ENCODE peak calls at places on chromosomes 7 and 10, in ten cellular contexts. Z is Peyer's patch; A is CD8-positive, alpha-beta memory T cell; F is heart left ventricle; V is CD8-positive, alpha-beta T cell; E is ovary; S is heart right ventricle; L is hepatocyte; J is tibial artery; T is body of pancreas. H is an unnamed sample.
A peak's percentile ranks its signal among the peaks of the same experiment; 100 is the strongest.

GRCh38 chr10:118723467-118723866 is 31.3 kb downstream of the CACUL1 start:
- DNase-seq in S (no peak), Z (no peak), T (no peak), F (no peak), V (no peak), A (no peak), E (no peak), L (no peak), J (no peak), H (no peak)

GRCh38 chr7:33686001-33686591 is 219.2 kb upstream of the BMPER start:
- DNase-seq in T (no peak), J (no peak), F (no peak), Z (no peak), L (peak; percentile 19), S (no peak), V (no peak), E (no peak), A (no peak), H (no peak)

GRCh38 chr10:119654540-119654939 is 3.4 kb downstream of the BAG3 start:
- DNase-seq in A (no peak), T (peak; percentile 52), E (no peak), F (no peak), V (no peak), Z (no peak), L (no peak), J (peak; percentile 38), S (peak; percentile 40), H (no peak)

GRCh38 chr7:150311711-150312110 is 11.4 kb upstream of the LRRC61 start:
- DNase-seq in Z (no peak), S (no peak), J (no peak), L (no peak), E (no peak), T (no peak), F (no peak), V (no peak), A (no peak), H (no peak)

GRCh38 chr10:97499561-97500296 is 1.0 kb downstream of the UBTD1 start:
- DNase-seq in A (peak; percentile 6), F (peak; percentile 82), V (no peak), E (peak; percentile 83), Z (no peak), L (no peak), S (peak; percentile 74), T (peak; percentile 76), J (peak; percentile 82), H (no peak)

GRCh38 chr10:72736176-72736795 is 44.3 kb downstream of the MCU start:
- DNase-seq in S (no peak), L (peak; percentile 56), Z (no peak), F (no peak), J (no peak), T (no peak), E (no peak), A (no peak), V (no peak), H (no peak)

GRCh38 chr10:58436071-58436470 is 50.9 kb downstream of the TFAM start:
- DNase-seq in A (no peak), V (peak; percentile 20), F (no peak), Z (no peak), S (no peak), T (no peak), L (no peak), J (no peak), E (no peak), H (peak; percentile 12)

GRCh38 chr7:1676550-1677071 is 6.5 kb downstream of the ELFN1 start:
- DNase-seq in S (no peak), Z (peak; percentile 11), L (no peak), F (no peak), V (no peak), A (no peak), J (no peak), E (no peak), T (no peak), H (no peak)

GRCh38 chr7:42338231-42339222 is 101.5 kb upstream of the GLI3 start:
- DNase-seq in A (no peak), T (no peak), E (no peak), L (no peak), Z (no peak), J (no peak), F (no peak), S (no peak), V (no peak), H (no peak)

GRCh38 chr7:29352041-29352440 is 157.5 kb downstream of the CHN2 start:
- DNase-seq in F (no peak), L (no peak), S (no peak), V (no peak), T (no peak), J (no peak), E (no peak), Z (no peak), A (no peak), H (no peak)

GRCh38 chr7:99210265-99210970 is 2.5 kb upstream of the KPNA7 start:
- DNase-seq in S (no peak), F (no peak), T (peak; percentile 36), A (no peak), Z (no peak), J (no peak), V (no peak), E (no peak), L (peak; percentile 74), H (no peak)

GRCh38 chr10:123398756-123399155 is 244.6 kb downstream of the BUB3 start:
- DNase-seq in F (no peak), V (no peak), Z (no peak), J (no peak), L (no peak), E (no peak), T (no peak), S (no peak), A (no peak), H (no peak)

GRCh38 chr10:123393170-123393569 is 239.0 kb downstream of the BUB3 start:
- DNase-seq in F (no peak), L (no peak), Z (no peak), J (no peak), S (no peak), V (no peak), A (no peak), E (no peak), T (no peak), H (no peak)

GRCh38 chr10:123394382-123394781 is 240.2 kb downstream of the BUB3 start:
- DNase-seq in V (no peak), F (no peak), E (no peak), A (no peak), J (no peak), T (no peak), L (no peak), Z (no peak), S (no peak), H (no peak)

GRCh38 chr10:123398180-123398591 is 244.0 kb downstream of the BUB3 start:
- DNase-seq in F (no peak), J (no peak), S (no peak), V (no peak), T (no peak), E (no peak), A (no peak), L (no peak), Z (no peak), H (no peak)

GRCh38 chr10:123395906-123396305 is 241.7 kb downstream of the BUB3 start:
- DNase-seq in J (no peak), T (no peak), E (no peak), A (no peak), L (no peak), V (no peak), F (no peak), Z (no peak), S (no peak), H (no peak)
- H3K4me1 ChIP-seq in J (no peaks in the 10 kb centered on the region), T (no peaks in the 10 kb centered on the region), E (no peaks in the 10 kb centered on the region), A (no peaks in the 10 kb centered on the region), L (no peaks in the 10 kb centered on the region), V (no peaks in the 10 kb centered on the region), F (no peaks in the 10 kb centered on the region), Z (no peaks in the 10 kb centered on the region), S (no peaks in the 10 kb centered on the region), H (no peaks in the 10 kb centered on the region)

GRCh38 chr7:151490706-151491105 is 29.0 kb downstream of the RHEB start:
- DNase-seq in E (no peak), V (no peak), F (no peak), Z (no peak), T (no peak), S (no peak), L (no peak), J (no peak), A (no peak), H (no peak)
- H3K27ac ChIP-seq in E (no peak overlapping the region), V (no peak overlapping the region), F (no peak overlapping the region), Z (no peak overlapping the region), T (no peak overlapping the region), S (peak overlapping the region; percentile 25), L (no peak overlapping the region), J (no peak overlapping the region), A (no peak overlapping the region), H (no peak overlapping the region)

DNA sequence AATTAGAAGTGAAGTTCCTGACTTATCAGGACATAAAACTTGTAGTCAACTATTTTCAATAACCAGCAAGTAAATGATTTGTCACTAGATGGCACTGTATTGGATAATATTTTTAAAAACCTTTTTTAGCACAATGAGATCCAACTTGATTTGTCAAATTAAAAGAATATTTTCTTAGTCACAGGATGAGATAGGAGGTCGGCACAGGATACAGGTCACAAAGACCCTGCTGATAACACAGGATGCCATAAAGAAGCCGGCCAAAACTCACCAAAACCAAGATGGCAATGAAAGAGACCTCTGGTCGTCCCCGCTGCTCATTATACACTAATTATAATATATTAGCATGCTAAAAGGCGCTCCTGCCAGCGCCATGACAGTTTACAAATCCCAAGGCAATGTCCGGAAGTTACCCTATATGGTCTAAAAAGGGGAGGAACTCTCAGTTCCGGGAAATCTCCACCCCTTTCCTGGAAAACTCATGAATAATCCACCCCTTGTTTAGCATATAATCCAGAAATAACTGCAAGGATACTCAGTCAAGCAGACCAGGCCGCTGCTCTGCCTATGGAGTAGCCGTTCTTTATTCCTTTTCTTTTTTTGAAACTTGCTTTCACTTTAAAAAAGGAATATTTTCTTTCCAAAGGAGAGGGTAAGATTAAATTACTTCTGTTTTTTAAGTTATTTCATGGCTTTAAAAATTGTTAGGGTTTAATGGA is 255.7 kb upstream of the MKLN1 start:
- DNase-seq in S (no peak), J (peak; percentile 38), T (peak; percentile 88), Z (no peak), L (no peak), A (no peak), E (peak; percentile 61), V (no peak), F (no peak), H (no peak)
- H3K4me1 ChIP-seq in S (peaks cover 6% of the 10 kb centered on the region), J (peaks cover 24% of the 10 kb centered on the region), T (peaks cover 37% of the 10 kb centered on the region), Z (no peaks in the 10 kb centered on the region), L (no peaks in the 10 kb centered on the region), A (peaks cover 81% of the 10 kb centered on the region), E (peaks cover 19% of the 10 kb centered on the region), V (peaks cover 64% of the 10 kb centered on the region), F (peaks cover 80% of the 10 kb centered on the region), H (peaks cover 90% of the 10 kb centered on the region)

DNA sequence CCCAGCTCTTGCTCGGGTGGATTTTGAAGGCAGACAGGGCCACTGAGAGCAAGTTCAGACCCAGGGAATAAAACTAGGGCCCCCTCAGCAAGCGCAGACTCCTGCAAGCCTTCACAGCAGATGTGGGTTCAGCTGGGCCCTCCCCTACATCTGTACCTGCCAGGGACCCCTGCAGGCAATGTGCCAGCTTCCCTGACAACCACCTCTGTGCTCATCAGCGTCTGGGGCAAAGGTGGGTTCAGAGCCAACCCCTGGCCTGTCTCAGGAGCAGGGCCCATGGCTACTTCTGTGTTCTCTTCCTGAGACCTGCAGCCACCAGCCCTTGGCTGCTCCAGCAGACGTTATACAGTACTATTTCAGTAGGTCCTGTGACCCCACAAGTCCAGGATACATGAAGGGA is 189.5 kb downstream of the DIP2C start:
- DNase-seq in S (no peak), E (peak; percentile 28), Z (peak; percentile 35), V (no peak), F (no peak), T (no peak), A (no peak), J (no peak), L (no peak), H (no peak)
- H3K27ac ChIP-seq in S (no peak overlapping the region), E (no peak overlapping the region), Z (no peak overlapping the region), V (no peak overlapping the region), F (no peak overlapping the region), T (no peak overlapping the region), A (no peak overlapping the region), J (no peak overlapping the region), L (no peak overlapping the region), H (no peak overlapping the region)

GRCh38 chr10:30488319-30488718 is 54.3 kb downstream of the MAP3K8 start:
- DNase-seq in V (no peak), Z (no peak), T (no peak), E (no peak), F (no peak), S (no peak), A (no peak), L (no peak), J (no peak), H (no peak)
- H3K4me1 ChIP-seq in V (peaks cover 18% of the 10 kb centered on the region), Z (no peaks in the 10 kb centered on the region), T (peaks cover 4% of the 10 kb centered on the region), E (no peaks in the 10 kb centered on the region), F (no peaks in the 10 kb centered on the region), S (no peaks in the 10 kb centered on the region), A (peaks cover 31% of the 10 kb centered on the region), L (no peaks in the 10 kb centered on the region), J (no peaks in the 10 kb centered on the region), H (peaks cover 26% of the 10 kb centered on the region)